ENCODE peak calls at places on chromosomes 11 and 22, in seven cellular contexts. B, W, F, R, J, Y and M are unnamed samples.

GRCh38 chr11:65900125-65900898 is at the start of gene FOSL1:
- DNase-seq in W (peak; percentile 77), J (peak; percentile 96), F (peak; percentile 88), R (peak; percentile 91), Y (no peak), B (peak; percentile 90), M (peak; percentile 95)

GRCh38 chr11:111937461-111937769 is 272 bp downstream of the DIXDC1 start:
- DNase-seq in W (no peak), F (no peak), Y (no peak), R (no peak), B (no peak), J (no peak), M (no peak)

GRCh38 chr11:60928563-60929001 is 4.3 kb downstream of the TMEM132A start:
- DNase-seq in W (no peak), R (no peak), J (no peak), B (no peak), Y (no peak), F (no peak), M (peak; percentile 5)

GRCh38 chr11:69640995-69641581 is at the start of gene CCND1:
- DNase-seq in R (peak; percentile 15), J (peak; percentile 80), B (peak; percentile 21), F (peak; percentile 76), Y (peak; percentile 88), W (peak; percentile 53), M (peak; percentile 53)

GRCh38 chr22:17492247-17492646 is 71.1 kb upstream of the SLC25A18 start:
- DNase-seq in W (no peak), R (no peak), F (peak; percentile 21), B (no peak), J (no peak), Y (no peak), M (no peak)

GRCh38 chr11:8297781-8298440 is 34.2 kb upstream of the LMO1 start:
- DNase-seq in B (no peak), R (no peak), J (no peak), Y (no peak), F (no peak), W (no peak), M (no peak)

GRCh38 chr11:15371533-15371932 is 256.8 kb downstream of the INSC start:
- DNase-seq in J (no peak), R (no peak), B (no peak), Y (no peak), W (no peak), F (no peak), M (no peak)

GRCh38 chr11:134124660-134125451 is 56.0 kb downstream of the JAM3 start:
- DNase-seq in R (no peak), B (no peak), F (peak; percentile 62), W (no peak), Y (peak; percentile 47), J (peak; percentile 46), M (no peak)

GRCh38 chr11:131678658-131679340 is 308.4 kb downstream of the NTM start:
- DNase-seq in Y (no peak), F (no peak), R (no peak), J (no peak), W (no peak), B (no peak), M (no peak)

GRCh38 chr11:59174664-59175033 is 2.7 kb downstream of the DTX4 start:
- DNase-seq in B (no peak), J (no peak), Y (no peak), R (no peak), F (no peak), W (no peak), M (no peak)

GRCh38 chr11:119734788-119735187 is 5.8 kb upstream of the NECTIN1 start:
- DNase-seq in R (no peak), B (no peak), Y (no peak), J (no peak), W (no peak), F (no peak), M (no peak)

GRCh38 chr22:27213291-27213690 is 555.9 kb downstream of the MIAT start:
- DNase-seq in J (no peak), W (no peak), R (no peak), F (no peak), Y (no peak), B (no peak), M (no peak)

GRCh38 chr11:65298655-65299179 is 15.9 kb upstream of the CDC42EP2 start:
- DNase-seq in W (peak; percentile 46), Y (no peak), R (no peak), F (peak; percentile 76), B (no peak), J (peak; percentile 48), M (no peak)

GRCh38 chr11:46050065-46050464 is 71.2 kb downstream of the PHF21A start:
- DNase-seq in B (no peak), J (peak; percentile 44), R (no peak), F (no peak), W (no peak), Y (peak; percentile 49), M (no peak)

GRCh38 chr22:30005213-30005857 is 74.9 kb upstream of the HORMAD2 start:
- DNase-seq in B (peak; percentile 51), W (peak; percentile 72), Y (peak; percentile 74), F (peak; percentile 66), J (peak; percentile 62), R (peak; percentile 61), M (peak; percentile 74)

GRCh38 chr11:11318479-11318878 is 34.6 kb downstream of the CSNK2A3 start:
- DNase-seq in R (no peak), Y (no peak), W (no peak), B (no peak), F (no peak), J (no peak), M (no peak)

GRCh38 chr11:85595285-85595884 is 31.8 kb downstream of the DLG2 start:
- DNase-seq in R (no peak), W (no peak), Y (peak; percentile 23), J (no peak), F (no peak), B (peak; percentile 42), M (no peak)

GRCh38 chr11:79926707-79927106 is 485.9 kb upstream of the TENM4 start:
- DNase-seq in Y (no peak), F (no peak), R (no peak), B (no peak), J (no peak), W (no peak), M (no peak)

GRCh38 chr11:67267188-67268035 is 1.1 kb downstream of the GRK2 start:
- DNase-seq in W (no peak), F (no peak), Y (no peak), J (peak; percentile 67), B (peak; percentile 49), R (peak; percentile 52), M (no peak)

GRCh38 chr11:87767615-87768014 is 407.6 kb downstream of the RAB38 start:
- DNase-seq in B (no peak), Y (no peak), F (no peak), J (no peak), R (no peak), W (no peak), M (no peak)

GRCh38 chr11:12728417-12728816 is 54.2 kb downstream of the TEAD1 start:
- DNase-seq in F (no peak), R (no peak), Y (no peak), B (no peak), W (no peak), J (no peak), M (no peak)

GRCh38 chr11:84524422-84525051 is 1102.6 kb downstream of the DLG2 start:
- DNase-seq in B (no peak), F (no peak), Y (no peak), W (no peak), J (no peak), R (no peak), M (no peak)

GRCh38 chr11:82898242-82898641 is 2.0 kb downstream of the PRCP start:
- DNase-seq in J (no peak), Y (no peak), F (no peak), W (no peak), R (no peak), B (no peak), M (no peak)

GRCh38 chr11:122050021-122050710 is 65.8 kb downstream of the BLID start:
- DNase-seq in F (no peak), B (no peak), J (no peak), W (no peak), Y (no peak), R (no peak), M (no peak)

GRCh38 chr11:15775051-15775541 is 581.2 kb downstream of the SOX6 start:
- DNase-seq in J (no peak), F (no peak), R (no peak), W (no peak), B (no peak), Y (no peak), M (no peak)

GRCh38 chr22:42868751-42869251 is 11.7 kb upstream of the ARFGAP3 start:
- DNase-seq in B (no peak), R (no peak), J (peak; percentile 74), F (peak; percentile 72), W (no peak), Y (no peak), M (no peak)

GRCh38 chr22:39502109-39502788 is at the start of gene MIEF1:
- DNase-seq in F (peak; percentile 99), J (peak; percentile 99), B (peak; percentile 80), Y (peak; percentile 97), R (peak; percentile 90), W (peak; percentile 98), M (peak; percentile 98)

GRCh38 chr11:118592616-118593367 is 14.6 kb upstream of the PHLDB1 start:
- DNase-seq in F (no peak), Y (no peak), R (no peak), J (no peak), W (no peak), B (no peak), M (no peak)
- H3K36me3 ChIP-seq in F (peaks cover 95% of the 10 kb centered on the region), Y (peaks cover 33% of the 10 kb centered on the region), R (peaks cover 46% of the 10 kb centered on the region), J (peaks cover 100% of the 10 kb centered on the region), W (peaks cover 93% of the 10 kb centered on the region), B (peaks cover 54% of the 10 kb centered on the region), M (peaks cover 96% of the 10 kb centered on the region)

GRCh38 chr22:46769191-46769675 is 6.8 kb downstream of the TBC1D22A start:
- DNase-seq in F (peak; percentile 64), W (no peak), R (no peak), B (no peak), J (peak; percentile 46), Y (no peak), M (no peak)
- H3K4me3 ChIP-seq in F (no peak overlapping the region), W (no peak overlapping the region), R (no peak overlapping the region), B (no peak overlapping the region), J (no peak overlapping the region), Y (no peak overlapping the region), M (no peak overlapping the region)

DNA sequence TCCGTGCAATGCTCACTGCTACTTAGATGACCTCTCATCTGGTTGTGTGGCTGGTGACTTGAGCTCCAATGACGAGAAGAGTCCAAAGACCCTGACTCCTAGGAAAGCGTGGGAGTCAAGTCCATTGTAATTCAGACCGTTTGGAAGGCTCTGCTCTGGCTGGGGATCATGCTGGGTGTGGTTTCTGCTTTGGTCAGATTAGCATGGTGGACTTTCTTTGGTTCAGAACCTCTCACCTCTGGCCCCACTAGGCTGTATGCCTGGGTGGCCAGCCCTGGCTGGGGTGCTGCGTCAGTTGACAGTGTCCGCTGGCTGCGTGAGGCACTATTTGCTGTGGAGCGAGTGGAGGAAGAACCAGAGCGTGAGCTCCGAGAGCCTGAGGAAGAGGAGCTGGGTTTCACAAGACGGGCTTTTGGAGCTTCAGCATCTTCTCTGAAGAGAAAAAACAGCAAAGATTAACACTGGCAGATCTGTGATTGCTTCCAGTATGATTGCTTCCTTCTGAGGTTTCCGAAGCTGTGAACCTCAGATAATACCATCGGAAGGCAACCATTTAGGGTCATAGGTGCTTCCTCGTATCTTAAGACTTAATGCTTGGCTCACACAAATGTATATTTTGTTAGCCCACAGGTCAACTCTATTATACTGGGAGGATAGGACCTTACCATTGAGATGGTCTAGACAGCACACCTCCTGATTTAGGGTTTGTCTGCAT is 11.6 kb upstream of the HSPA8 start:
- DNase-seq in J (no peak), F (no peak), Y (no peak), W (no peak), B (no peak), R (no peak), M (no peak)
- H3K36me3 ChIP-seq in J (no peaks in the 10 kb centered on the region), F (peaks cover 10% of the 10 kb centered on the region), Y (peaks cover 2% of the 10 kb centered on the region), W (no peaks in the 10 kb centered on the region), B (no peaks in the 10 kb centered on the region), R (no peaks in the 10 kb centered on the region), M (no peaks in the 10 kb centered on the region)

GRCh38 chr11:93735627-93736026 is 5.7 kb downstream of the TAF1D start:
- DNase-seq in J (no peak), R (no peak), Y (no peak), W (no peak), B (no peak), F (no peak), M (no peak)
- H3K4me3 ChIP-seq in J (no peak overlapping the region), R (no peak overlapping the region), Y (no peak overlapping the region), W (no peak overlapping the region), B (no peak overlapping the region), F (no peak overlapping the region), M (no peak overlapping the region)